ENCODE peak calls at places on chromosomes 12 and 14, in four cellular contexts. Q is HCT116, U is neural progenitor cell, N is tibial artery. A is an unnamed sample.

GRCh38 chr12:70236990-70237389 is 6.2 kb upstream of the CNOT2 start:
- DNase-seq in Q (no peak), N (no peak), U (peak; percentile 74), A (no peak)

GRCh38 chr12:91287753-91288152 is 105.1 kb upstream of the DCN start:
- DNase-seq in N (no peak), U (no peak), Q (no peak), A (no peak)

GRCh38 chr14:93978735-93979134 is 2.4 kb upstream of the ASB2 start:
- DNase-seq in Q (no peak), U (no peak), N (no peak), A (no peak)

GRCh38 chr12:23060161-23060560 is 435.2 kb downstream of the ETNK1 start:
- DNase-seq in Q (no peak), U (no peak), N (no peak), A (no peak)

GRCh38 chr12:67362526-67362925 is 93.4 kb downstream of the CAND1 start:
- DNase-seq in Q (no peak), U (no peak), N (no peak), A (no peak)

GRCh38 chr12:10849425-10849878 is at the start of gene PRR4:
- DNase-seq in U (no peak), Q (no peak), N (no peak), A (no peak)

GRCh38 chr12:69254046-69254445 is 14.7 kb downstream of the CPSF6 start:
- DNase-seq in U (peak; percentile 51), Q (peak; percentile 33), N (no peak), A (no peak)

GRCh38 chr12:132551271-132552120 is 58.9 kb downstream of the LRCOL1 start:
- DNase-seq in Q (no peak), U (no peak), N (no peak), A (no peak)

GRCh38 chr12:79444089-79444488 is 246.7 kb downstream of the PAWR start:
- DNase-seq in Q (no peak), N (no peak), U (no peak), A (no peak)

GRCh38 chr12:15122349-15122748 is 98.9 kb downstream of the RERG start:
- DNase-seq in U (no peak), Q (no peak), N (no peak), A (no peak)

GRCh38 chr14:104717646-104718045 is 6.4 kb upstream of the ADSS1 start:
- DNase-seq in U (no peak), N (no peak), Q (no peak), A (no peak)

GRCh38 chr12:13194462-13195110 is 1.9 kb upstream of the EMP1 start:
- DNase-seq in U (no peak), N (no peak), Q (no peak), A (no peak)

GRCh38 chr14:70641548-70642312 is at the start of gene TTC9:
- DNase-seq in Q (no peak), N (no peak), U (peak; percentile 78), A (no peak)

GRCh38 chr14:56133547-56133946 is 15.3 kb downstream of the PELI2 start:
- DNase-seq in N (no peak), Q (no peak), U (peak; percentile 24), A (no peak)

GRCh38 chr12:109134186-109134917 is 18.0 kb downstream of the ACACB start:
- DNase-seq in U (peak; percentile 63), N (peak; percentile 73), Q (peak; percentile 27), A (no peak)

GRCh38 chr14:68501621-68502052 is 291.2 kb downstream of the ZFP36L1 start:
- DNase-seq in Q (no peak), N (peak; percentile 76), U (no peak), A (no peak)

GRCh38 chr12:18898469-18898868 is 160.6 kb downstream of the CAPZA3 start:
- DNase-seq in Q (no peak), U (no peak), N (no peak), A (no peak)

GRCh38 chr14:42779024-42779423 is 1172.3 kb downstream of the LRFN5 start:
- DNase-seq in N (no peak), U (no peak), Q (no peak), A (no peak)

GRCh38 chr14:76546426-76547221 is 170.7 kb downstream of the ESRRB start:
- DNase-seq in U (peak; percentile 78), Q (peak; percentile 50), N (no peak), A (no peak)

GRCh38 chr12:19771858-19772257 is 332.6 kb downstream of the AEBP2 start:
- DNase-seq in Q (no peak), U (no peak), N (no peak), A (no peak)

GRCh38 chr12:63084501-63084900 is 66.5 kb downstream of the AVPR1A start:
- DNase-seq in Q (no peak), N (no peak), U (no peak), A (no peak)

GRCh38 chr14:95675486-95675885 is 10.7 kb upstream of the TCL1B start:
- DNase-seq in U (peak; percentile 73), N (no peak), Q (no peak), A (no peak)

GRCh38 chr12:133225527-133225926 is 10.2 kb downstream of the ANHX start:
- DNase-seq in Q (no peak), N (peak; percentile 44), U (no peak), A (no peak)

GRCh38 chr14:52547526-52547925 is 4.8 kb downstream of the TXNDC16 start:
- DNase-seq in U (no peak), Q (no peak), N (no peak), A (no peak)

GRCh38 chr14:89673499-89674225 is 256.6 kb upstream of the FOXN3 start:
- DNase-seq in Q (no peak), U (no peak), N (no peak), A (no peak)

GRCh38 chr12:131980263-131980662 is 30.5 kb downstream of the EP400 start:
- DNase-seq in Q (no peak), U (no peak), N (no peak), A (no peak)

GRCh38 chr12:32115404-32116104 is 8.9 kb downstream of the BICD1 start:
- DNase-seq in U (no peak), Q (peak; percentile 90), N (peak; percentile 97), A (peak; percentile 56)

GRCh38 chr14:53461823-53462222 is 308.7 kb upstream of the DDHD1 start:
- DNase-seq in U (no peak), N (no peak), Q (no peak), A (no peak)

GRCh38 chr12:132566551-132567131 is 43.7 kb downstream of the LRCOL1 start:
- DNase-seq in N (no peak), Q (no peak), U (no peak), A (no peak)

GRCh38 chr12:80946591-80946990 is 8.9 kb upstream of the LIN7A start:
- DNase-seq in Q (no peak), U (no peak), N (no peak), A (no peak)
- TF ChIP-seq CTCF in Q (no peak), U (peak; percentile 29), N (no peak), A (peak; percentile 45)

DNA sequence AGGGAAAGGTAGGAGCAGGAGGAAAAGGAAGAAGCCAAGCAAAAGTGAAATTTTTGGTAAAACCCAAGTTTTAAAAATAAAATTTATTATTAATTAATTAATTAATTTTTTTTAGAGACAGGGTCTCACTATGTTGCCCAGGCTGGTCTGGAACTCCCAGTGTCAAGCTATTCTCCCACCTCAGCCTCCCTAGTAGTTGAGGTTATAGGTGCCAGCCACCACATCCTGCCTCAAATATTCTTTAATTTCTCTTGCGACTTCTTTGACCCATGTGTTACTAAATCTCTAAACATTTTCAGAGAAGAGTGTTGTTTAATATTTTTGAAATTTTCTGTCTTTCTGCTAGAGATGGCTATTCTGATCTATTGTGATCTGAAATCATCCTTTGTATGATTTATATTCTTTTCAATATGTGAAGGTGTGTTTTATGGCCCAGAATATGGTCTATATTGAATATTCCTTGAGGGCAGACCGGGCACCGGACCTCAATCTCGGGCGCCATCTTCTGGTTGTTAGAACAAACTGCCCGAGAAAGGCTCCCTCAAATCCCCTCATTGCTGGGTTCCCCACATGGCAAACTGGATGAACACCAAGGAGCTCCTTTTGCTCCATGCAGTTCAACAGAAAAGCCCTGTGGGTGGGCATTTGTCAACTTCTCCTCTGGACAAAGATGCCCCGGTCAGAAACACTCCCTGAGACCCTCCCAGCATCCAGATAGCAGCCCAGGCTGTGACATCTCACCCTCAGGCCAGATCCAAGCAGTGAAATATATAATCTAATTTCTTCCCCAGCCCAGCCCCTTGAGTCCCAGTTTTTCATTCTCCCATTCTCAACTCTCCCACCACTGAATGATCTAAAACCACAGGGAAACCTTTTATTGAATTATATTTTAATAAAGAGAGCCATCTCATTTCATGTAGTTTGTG is 110.5 kb downstream of the ASCL4 start:
- DNase-seq in U (peak; percentile 85), Q (peak; percentile 41), N (no peak), A (peak; percentile 62)
- TF ChIP-seq CTCF in U (peak; percentile 87), Q (peak; percentile 86), N (peak; percentile 45), A (peak; percentile 75)

GRCh38 chr12:119835068-119835467 is 42.1 kb downstream of the CIT start:
- DNase-seq in N (no peak), Q (no peak), U (peak; percentile 26), A (no peak)
- TF ChIP-seq CTCF in N (no peak), Q (no peak), U (peak; percentile 18), A (no peak)

DNA sequence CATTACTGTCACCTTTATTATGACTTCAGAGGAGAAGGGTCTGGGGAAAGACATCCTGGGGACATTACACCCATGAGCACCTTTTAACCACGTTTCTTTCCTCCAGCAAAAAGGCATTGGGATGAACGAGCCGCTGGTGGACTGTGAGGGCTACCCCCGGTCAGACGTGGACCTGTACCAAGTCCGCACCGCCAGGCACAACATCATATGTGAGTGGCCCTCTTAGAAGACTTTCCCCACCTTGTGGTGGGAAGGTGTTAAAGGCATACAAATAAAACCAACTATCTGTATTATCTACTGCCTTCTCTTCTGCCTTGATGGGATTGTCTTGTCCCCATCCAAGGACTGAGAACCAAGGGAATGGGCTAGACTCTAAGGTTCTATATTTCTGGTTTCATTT is 6.0 kb downstream of the PSMD9 start:
- DNase-seq in Q (no peak), U (peak; percentile 59), N (no peak), A (no peak)
- TF ChIP-seq CTCF in Q (peak; percentile 38), U (peak; percentile 45), N (no peak), A (no peak)

A was measured in CD14-positive monocyte.